ENCODE peak calls at places on chromosomes 12 and 14, in eight cellular contexts. X is fibroblast of pulmonary artery; B is CD8-positive, alpha-beta T cell; S is epithelial cell of proximal tubule; T is hepatocyte; O is A673; K is tibial artery; P is HFF-Myc. A is an unnamed sample.

GRCh38 chr12:56020437-56021189 is at the start of gene IKZF4:
- DNase-seq in O (no peak), T (peak), X (peak), B (no peak), P (no peak), K (no peak), S (no peak), A (no peak)

GRCh38 chr12:93706824-93707223 is 29.6 kb downstream of the CRADD start:
- DNase-seq in K (no peak), O (no peak), T (no peak), P (no peak), X (no peak), S (no peak), B (no peak), A (no peak)

GRCh38 chr14:90194706-90195105 is 61.6 kb upstream of the PSMC1 start:
- DNase-seq in S (no peak), P (no peak), B (no peak), X (no peak), K (no peak), T (no peak), O (no peak), A (no peak)

GRCh38 chr12:71725011-71725410 is 29.7 kb upstream of the RAB21 start:
- DNase-seq in K (no peak), P (peak), T (no peak), X (no peak), B (no peak), O (no peak), S (no peak), A (peak)

GRCh38 chr12:55850893-55851292 is 8.2 kb upstream of the MMP19 start:
- DNase-seq in O (no peak), S (no peak), X (peak), P (no peak), B (no peak), T (no peak), K (no peak), A (no peak)

GRCh38 chr12:5377997-5378596 is 53.8 kb upstream of the NTF3 start:
- DNase-seq in O (no peak), X (no peak), B (no peak), T (peak), P (peak), S (no peak), K (no peak), A (no peak)

GRCh38 chr14:79585845-79586244 is 625.5 kb downstream of the DIO2 start:
- DNase-seq in K (no peak), T (no peak), O (no peak), S (no peak), B (no peak), X (peak), P (no peak), A (no peak)

GRCh38 chr12:132711169-132711843 is 664 bp downstream of the PGAM5 start:
- DNase-seq in X (peak), O (no peak), P (no peak), S (no peak), T (peak), K (no peak), B (no peak), A (no peak)

GRCh38 chr14:33525626-33526025 is 425.2 kb downstream of the EGLN3 start:
- DNase-seq in P (no peak), S (no peak), K (no peak), O (no peak), X (peak), B (no peak), T (no peak), A (no peak)

DNA sequence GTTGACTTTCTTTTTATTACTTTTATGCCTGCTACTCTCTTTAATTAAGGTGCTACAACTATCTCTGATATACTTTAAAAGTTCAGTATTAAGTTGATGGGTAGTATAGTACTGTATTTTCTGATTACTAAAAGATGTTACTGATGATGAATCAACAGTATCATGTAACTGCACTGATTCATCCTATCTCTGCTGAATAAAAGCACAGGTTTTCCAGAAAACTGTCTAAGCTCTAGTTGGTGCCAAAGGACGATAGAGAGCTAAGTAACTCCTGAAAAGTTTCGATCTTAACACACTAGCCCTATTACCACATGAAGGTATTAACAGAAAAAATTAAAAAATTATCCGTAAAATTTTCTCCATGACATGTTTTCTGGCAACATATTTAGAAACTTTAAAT is 2.1 kb downstream of the SCAF11 start:
- DNase-seq in P (no peak), K (no peak), B (no peak), S (no peak), X (no peak), O (no peak), T (no peak), A (no peak)
- H3K4me3 ChIP-seq in P (peak), K (no peak), B (no peak), S (peak), X (peak), O (peak), T (peak), A (no peak)

GRCh38 chr14:23005861-23006534 is 3.9 kb downstream of the C14orf93 start:
- DNase-seq in P (no peak), X (no peak), T (no peak), K (no peak), O (no peak), B (no peak), S (no peak), A (no peak)

GRCh38 chr14:23008836-23009235 is 1.1 kb downstream of the C14orf93 start:
- DNase-seq in S (no peak), T (peak), O (peak), P (peak), X (no peak), B (no peak), K (no peak), A (no peak)

GRCh38 chr14:23005451-23005850 is 4.5 kb downstream of the C14orf93 start:
- DNase-seq in O (no peak), B (no peak), K (no peak), P (no peak), S (no peak), T (no peak), X (no peak), A (no peak)

GRCh38 chr14:23009483-23009938 is 432 bp downstream of the C14orf93 start:
- DNase-seq in B (no peak), S (no peak), O (no peak), P (no peak), K (no peak), X (no peak), T (no peak), A (no peak)

DNA sequence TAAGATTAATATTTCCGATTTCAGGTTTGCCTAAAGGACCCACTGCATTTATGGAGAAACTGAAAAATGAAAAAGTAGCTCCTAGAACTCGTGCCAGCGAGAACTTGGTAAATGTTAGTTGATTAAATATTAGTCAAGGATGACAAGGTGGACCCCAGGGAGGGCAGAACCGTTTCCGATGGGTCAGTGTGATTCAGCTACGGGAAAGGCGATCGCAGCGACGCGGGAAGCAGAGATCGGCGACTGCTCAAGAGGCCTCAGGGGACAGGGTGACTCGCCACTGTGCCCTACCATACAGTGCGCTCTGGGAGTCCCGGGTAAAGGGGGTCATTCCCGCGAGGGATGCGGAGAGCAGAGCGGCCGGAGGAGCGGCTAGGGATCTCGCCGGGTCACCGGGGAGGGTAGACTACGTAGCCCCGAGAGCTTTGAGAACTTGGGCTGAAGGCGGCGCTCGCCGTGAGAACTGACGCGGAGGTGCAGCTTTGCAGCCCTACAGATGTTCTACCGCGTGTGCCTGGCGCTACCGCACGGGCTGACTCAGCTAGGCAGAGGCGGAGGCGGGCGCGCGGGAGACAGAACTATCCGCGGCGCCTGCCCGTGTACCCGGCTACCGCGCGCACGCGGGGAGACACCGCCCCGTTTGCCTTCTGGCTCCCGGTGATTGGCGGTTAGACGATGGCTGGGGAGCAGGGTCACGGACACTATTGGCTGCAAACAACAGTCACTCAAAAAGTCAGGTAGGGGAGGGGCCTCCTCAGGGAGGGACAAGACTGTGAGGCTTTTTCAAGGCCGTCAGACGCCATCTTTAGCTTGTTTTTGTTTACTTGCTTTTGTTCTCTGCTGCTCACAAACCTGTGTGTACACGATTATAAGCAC is 3.2 kb downstream of the C14orf93 start:
- DNase-seq in K (peak), S (peak), T (peak), X (peak), P (peak), B (peak), O (peak), A (peak)
- TF ChIP-seq CTCF in K (no peak), S (peak), T (peak), X (peak), P (peak), B (no peak), O (peak), A (peak)

GRCh38 chr14:58637391-58638230 is at the start of gene DACT1:
- DNase-seq in X (peak), K (peak), T (peak), O (peak), B (no peak), S (no peak), P (no peak), A (peak)

GRCh38 chr14:58637040-58637390 is 747 bp upstream of the DACT1 start:
- DNase-seq in P (peak), T (peak), O (peak), B (no peak), X (peak), K (peak), S (no peak), A (peak)

GRCh38 chr14:58633831-58634230 is 3.9 kb upstream of the DACT1 start:
- DNase-seq in K (no peak), T (no peak), P (no peak), O (no peak), S (no peak), B (no peak), X (peak), A (no peak)

GRCh38 chr14:58636129-58636528 is 1.6 kb upstream of the DACT1 start:
- DNase-seq in O (no peak), X (no peak), P (no peak), S (no peak), K (no peak), T (no peak), B (no peak), A (no peak)

GRCh38 chr14:58635041-58635440 is 2.7 kb upstream of the DACT1 start:
- DNase-seq in T (no peak), O (no peak), S (no peak), P (no peak), B (no peak), X (no peak), K (no peak), A (no peak)
- H3K4me3 ChIP-seq in T (no peak), O (no peak), S (no peak), P (no peak), B (no peak), X (no peak), K (no peak), A (no peak)

DNA sequence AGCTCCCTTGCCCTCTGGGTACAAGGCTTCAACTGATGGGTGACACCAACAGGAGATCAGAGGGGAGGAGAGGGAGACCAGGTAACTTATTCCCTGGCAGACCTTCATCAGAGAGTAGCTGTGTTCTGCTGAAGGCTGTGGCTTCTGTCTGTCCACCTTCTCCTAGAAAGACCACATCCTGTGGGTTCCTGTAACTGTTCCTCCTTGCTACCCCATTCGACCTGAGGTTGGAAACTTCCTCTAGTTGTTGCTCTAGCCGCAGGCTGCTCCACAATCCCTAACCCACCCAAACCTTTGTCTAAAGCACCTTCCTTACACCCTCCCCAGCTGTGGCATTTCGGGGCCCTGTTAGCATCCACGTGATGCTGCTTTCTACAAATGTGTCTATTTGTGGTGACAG is 454.2 kb downstream of the DPF3 start:
- DNase-seq in T (no peak), B (no peak), P (no peak), K (no peak), O (no peak), S (no peak), X (no peak), A (no peak)
- TF ChIP-seq CTCF in T (no peak), B (no peak), P (no peak), K (no peak), O (no peak), S (no peak), X (no peak), A (no peak)

GRCh38 chr14:67572608-67573007 is 27.5 kb downstream of the PIGH start:
- DNase-seq in P (no peak), B (no peak), S (no peak), K (no peak), O (no peak), T (no peak), X (no peak), A (no peak)
- H3K4me3 ChIP-seq in P (no peak), B (no peak), S (no peak), K (no peak), O (no peak), T (no peak), X (no peak), A (no peak)